ENCODE peak calls at places on chromosomes 12 and 14, in seven cellular contexts. Q is K562, T is spleen, S is GM12891, E is transverse colon, W is GM12892, P is sigmoid colon. G is an unnamed sample.

GRCh38 chr12:116544656-116545055 is 14.5 kb upstream of the MAP1LC3B2 start:
- DNase-seq in Q (no peak), S (no peak), T (no peak), W (no peak), P (peak; percentile 91), E (peak; percentile 47), G (peak; percentile 31)

GRCh38 chr12:20101046-20101445 is 267.3 kb upstream of the PDE3A start:
- DNase-seq in P (peak; percentile 68), T (no peak), E (no peak), W (no peak), Q (no peak), S (no peak), G (no peak)

GRCh38 chr12:57156701-57157403 is 9.4 kb upstream of the LRP1-AS start:
- DNase-seq in T (peak; percentile 82), S (no peak), W (no peak), Q (no peak), P (peak; percentile 66), E (no peak), G (no peak)

GRCh38 chr12:65464930-65465329 is 186.4 kb downstream of the MSRB3 start:
- DNase-seq in T (no peak), S (no peak), E (peak; percentile 8), P (no peak), Q (no peak), W (no peak), G (no peak)

GRCh38 chr12:42428850-42429249 is 102.9 kb downstream of the PPHLN1 start:
- DNase-seq in S (no peak), W (no peak), T (no peak), E (no peak), P (no peak), Q (no peak), G (no peak)

GRCh38 chr14:103198429-103199140 is 75.3 kb downstream of the TNFAIP2 start:
- DNase-seq in T (no peak), E (no peak), P (peak; percentile 86), W (no peak), S (no peak), Q (no peak), G (no peak)

GRCh38 chr14:56180754-56181542 is 62.7 kb downstream of the PELI2 start:
- DNase-seq in E (no peak), T (no peak), W (no peak), P (no peak), S (no peak), Q (no peak), G (no peak)

GRCh38 chr14:31543969-31544799 is 17.0 kb upstream of the NUBPL start:
- DNase-seq in S (no peak), W (no peak), Q (no peak), P (no peak), E (no peak), T (no peak), G (no peak)

GRCh38 chr14:81402123-81402495 is 2.0 kb upstream of the STON2 start:
- DNase-seq in T (no peak), P (no peak), E (no peak), Q (peak; percentile 40), W (no peak), S (no peak), G (no peak)

GRCh38 chr12:41983394-41983793 is 161.3 kb downstream of the GXYLT1 start:
- DNase-seq in P (no peak), W (no peak), Q (no peak), E (no peak), T (no peak), S (no peak), G (no peak)

GRCh38 chr12:3133410-3133793 is 56.2 kb downstream of the TSPAN9 start:
- DNase-seq in W (no peak), P (no peak), E (no peak), S (no peak), Q (no peak), T (peak; percentile 1), G (no peak)

GRCh38 chr14:32211068-32211404 is 8.0 kb upstream of the RNU6-8 start:
- DNase-seq in P (no peak), W (no peak), E (no peak), Q (no peak), S (no peak), T (no peak), G (no peak)

GRCh38 chr12:71602745-71603577 is 60.7 kb downstream of the ZFC3H1 start:
- DNase-seq in T (no peak), E (no peak), W (no peak), P (no peak), S (no peak), Q (no peak), G (no peak)

GRCh38 chr12:56461235-56462159 is 6.9 kb upstream of the SPRYD4 start:
- DNase-seq in P (peak; percentile 41), W (no peak), E (no peak), Q (no peak), S (no peak), T (no peak), G (no peak)

GRCh38 chr14:75299064-75299463 is 20.4 kb downstream of the FOS start:
- DNase-seq in Q (no peak), T (no peak), W (no peak), E (peak; percentile 37), S (no peak), P (peak; percentile 88), G (no peak)

GRCh38 chr14:105925615-105926414 is 399.4 kb downstream of the TMEM121 start:
- DNase-seq in P (peak; percentile 30), Q (peak; percentile 0), E (no peak), W (no peak), T (peak; percentile 68), S (no peak), G (no peak)

GRCh38 chr14:90490727-90491050 is 93.9 kb downstream of the CALM1 start:
- DNase-seq in Q (peak; percentile 1), W (no peak), T (no peak), E (no peak), P (no peak), S (no peak), G (no peak)

GRCh38 chr14:99769799-99770198 is 23.4 kb upstream of the EML1 start:
- DNase-seq in W (no peak), P (peak; percentile 25), E (no peak), Q (no peak), S (no peak), T (no peak), G (no peak)

GRCh38 chr12:109098142-109098652 is 800 bp downstream of the UNG start:
- DNase-seq in P (peak; percentile 87), E (peak; percentile 73), T (no peak), S (no peak), Q (no peak), W (no peak), G (no peak)
- TF ChIP-seq POLR2A in P (peak; percentile 52), E (peak; percentile 72), T (no peak), S (no peak), Q (no peak), W (no peak), G (peak; percentile 67)

DNA sequence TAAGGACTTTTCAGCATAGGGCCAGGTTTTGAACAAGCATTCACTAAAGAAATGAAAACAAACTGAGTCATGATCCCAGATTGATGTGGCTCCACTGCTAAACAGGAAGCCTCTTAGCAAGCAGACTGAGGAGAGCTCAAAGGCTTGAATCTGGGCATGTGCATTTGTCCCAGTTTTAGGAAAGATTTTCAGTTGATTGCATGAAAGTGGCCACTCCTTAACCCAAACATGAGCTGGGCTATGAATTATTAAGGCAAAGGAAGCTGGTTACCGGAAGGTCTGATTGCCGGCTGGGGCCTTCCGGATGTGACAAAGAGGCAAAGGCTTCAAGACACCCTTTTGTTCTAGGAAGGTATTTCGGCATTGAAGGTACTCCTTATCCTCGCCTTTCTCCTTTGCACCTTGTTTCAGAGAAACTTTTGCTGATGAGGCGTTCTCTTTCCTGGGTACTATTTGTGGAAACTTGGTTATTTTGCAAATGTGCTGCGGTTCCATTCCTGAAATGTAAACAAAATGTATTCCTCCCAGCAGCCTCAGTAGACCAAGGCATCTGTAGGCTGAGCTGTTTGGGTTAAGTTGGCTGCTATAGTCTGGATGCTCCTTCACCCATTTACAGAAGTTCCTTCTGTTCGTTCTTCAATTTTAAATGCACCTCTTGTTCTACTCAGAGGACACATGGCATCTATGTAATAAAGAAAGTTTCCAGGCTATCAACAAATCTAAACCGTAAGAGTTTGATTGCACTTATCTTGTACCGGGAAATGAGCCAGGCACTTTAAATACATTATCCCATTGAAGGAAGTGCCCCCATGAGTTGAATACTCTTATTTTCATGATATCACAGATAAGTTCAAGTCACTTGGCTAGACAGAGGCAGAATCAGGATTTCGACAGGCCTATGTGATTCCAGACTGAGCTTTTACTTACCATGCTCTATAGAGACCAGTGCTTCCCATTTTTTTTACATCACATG is 115.6 kb upstream of the METAP2 start:
- DNase-seq in P (no peak), Q (no peak), W (no peak), E (no peak), S (no peak), T (no peak), G (no peak)
- TF ChIP-seq POLR2AphosphoS5 in P (no peak), Q (no peak), W (no peak), E (no peak), S (no peak), T (no peak), G (no peak)

GRCh38 chr12:54419088-54419887 is at the start of gene ITGA5:
- DNase-seq in T (peak; percentile 88), Q (peak; percentile 82), S (no peak), E (peak; percentile 73), P (peak; percentile 96), W (no peak), G (peak; percentile 60)
- TF ChIP-seq POLR2A in T (no peak), Q (peak; percentile 77), S (no peak), E (peak; percentile 74), P (peak; percentile 95), W (no peak), G (peak; percentile 78)

DNA sequence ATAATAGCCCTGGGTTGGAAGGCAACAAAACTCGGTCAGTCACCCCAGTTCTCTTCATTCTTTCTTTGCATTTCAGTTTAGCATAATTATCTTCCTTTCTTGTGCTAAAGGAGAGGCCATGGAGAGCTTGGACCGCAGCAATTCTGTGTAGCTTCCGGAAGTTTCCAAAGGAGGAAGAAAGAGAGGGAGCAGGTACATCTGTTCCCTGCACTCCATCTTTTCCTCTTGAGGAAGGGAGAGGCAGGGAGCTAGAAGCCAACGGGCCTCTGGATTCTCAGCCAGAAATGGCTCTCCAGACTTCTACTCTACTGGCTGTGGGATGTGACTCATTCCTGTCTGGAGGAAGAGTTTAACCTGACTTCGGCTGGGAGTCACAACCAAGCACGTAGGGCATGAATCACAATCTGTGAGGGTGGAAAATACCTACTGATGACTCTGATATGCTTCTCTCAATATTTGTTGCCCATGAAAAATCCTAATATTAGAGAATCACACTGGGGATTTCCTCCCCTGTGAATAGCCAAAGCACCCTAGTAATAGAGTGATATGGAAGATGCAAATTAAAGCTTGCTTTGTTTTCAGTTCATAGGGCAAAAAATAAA is 17.0 kb downstream of the ANO6 start:
- DNase-seq in E (no peak), T (no peak), Q (peak; percentile 26), S (no peak), P (peak; percentile 73), W (no peak), G (no peak)
- TF ChIP-seq POLR2AphosphoS5 in E (no peak), T (no peak), Q (no peak), S (no peak), P (peak; percentile 69), W (no peak), G (no peak)

DNA sequence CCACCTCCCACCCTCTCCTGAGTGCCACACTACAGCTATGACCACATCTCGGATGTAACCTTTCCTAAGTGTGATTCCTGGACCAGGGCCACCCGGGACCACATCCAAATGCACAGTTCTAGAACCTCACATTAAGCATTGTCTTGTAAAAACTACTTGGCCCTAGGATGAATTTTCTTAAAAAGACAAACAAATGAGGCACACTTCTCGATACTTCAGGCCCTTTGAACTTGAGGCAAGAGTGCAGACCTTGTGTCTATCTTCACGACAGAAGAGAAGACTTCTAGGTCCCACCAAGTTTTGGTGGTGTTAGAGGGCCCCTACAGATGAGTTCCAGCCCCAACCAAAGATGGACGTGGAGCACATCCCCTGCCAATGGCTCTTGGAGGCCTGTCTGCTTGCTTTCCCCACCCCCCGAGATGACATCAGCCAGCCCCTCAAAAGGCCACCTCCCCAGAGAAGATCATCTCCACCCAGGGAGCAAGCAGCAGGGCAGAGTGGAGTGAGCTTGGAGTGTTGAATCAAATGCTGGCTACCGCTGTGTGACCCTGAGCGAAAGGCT is 9.3 kb downstream of the ISCU start:
- DNase-seq in T (no peak), W (no peak), Q (no peak), E (no peak), P (no peak), S (no peak), G (no peak)
- TF ChIP-seq POLR2A in T (no peak), W (peak; percentile 2), Q (no peak), E (no peak), P (no peak), S (no peak), G (no peak)

G was measured in prostate gland.